ENCODE peak calls at places on chromosomes 5 and 9, in six cellular contexts. N is stomach, C is testis, I is adrenal gland, O is heart left ventricle, F is breast epithelium. B is an unnamed sample. For H3K27me3, the result is how much of the 10 kb centered on the place peaks cover.

GRCh38 chr9:78707481-78707977 is 410.6 kb downstream of the PSAT1 start:
- DNase-seq in O (no peak), N (no peak), F (no peak), I (no peak), C (no peak), B (no peak)

GRCh38 chr5:72152506-72152905 is 45.2 kb downstream of the MAP1B start:
- DNase-seq in F (no peak), C (no peak), O (no peak), N (no peak), I (no peak), B (no peak)

GRCh38 chr5:58114324-58114723 is 345.6 kb downstream of the PLK2 start:
- DNase-seq in C (no peak), N (no peak), F (no peak), I (no peak), O (no peak), B (no peak)

GRCh38 chr5:99807346-99807745 is 727.8 kb upstream of the FAM174A start:
- DNase-seq in O (no peak), F (no peak), C (no peak), N (no peak), I (no peak), B (no peak)

GRCh38 chr5:117494208-117494607 is 919.6 kb upstream of the SEMA6A start:
- DNase-seq in C (no peak), N (no peak), F (no peak), O (no peak), I (no peak), B (no peak)

GRCh38 chr5:59840200-59840601 is 53.3 kb downstream of the PDE4D start:
- DNase-seq in I (no peak), N (no peak), C (no peak), F (no peak), O (no peak), B (no peak)

GRCh38 chr9:91736311-91736710 is 213.7 kb downstream of the ROR2 start:
- DNase-seq in N (no peak), I (no peak), O (no peak), F (no peak), C (no peak), B (no peak)

GRCh38 chr9:7216004-7216821 is 458.4 kb downstream of the KDM4C start:
- DNase-seq in I (no peak), N (no peak), F (no peak), O (no peak), C (no peak), B (no peak)

GRCh38 chr9:93060746-93061259 is 2.3 kb downstream of the SUSD3 start:
- DNase-seq in I (no peak), N (peak), C (peak), O (no peak), F (no peak), B (peak)

GRCh38 chr5:124193371-124193789 is 553.1 kb downstream of the ZNF608 start:
- DNase-seq in O (no peak), C (no peak), I (peak), F (no peak), N (no peak), B (no peak)

GRCh38 chr5:148469446-148470062 is 85.8 kb downstream of the FBXO38 start:
- DNase-seq in C (no peak), O (peak), F (no peak), I (no peak), N (no peak), B (no peak)

GRCh38 chr5:126656397-126657007 is 55.8 kb downstream of the PHAX start:
- DNase-seq in I (peak), C (no peak), F (no peak), N (no peak), O (no peak), B (no peak)

GRCh38 chr5:89241186-89241585 is 358.2 kb upstream of the MEF2C start:
- DNase-seq in F (no peak), O (no peak), N (no peak), I (no peak), C (no peak), B (no peak)

GRCh38 chr9:7439355-7439978 is 360.1 kb downstream of the DMAC1 start:
- DNase-seq in N (no peak), O (no peak), F (no peak), C (no peak), I (no peak), B (no peak)

GRCh38 chr9:85586684-85587083 is 155.1 kb downstream of the AGTPBP1 start:
- DNase-seq in N (no peak), F (no peak), O (no peak), I (no peak), C (no peak), B (no peak)

GRCh38 chr5:73218552-73219171 is 45.7 kb downstream of the TMEM174 start:
- DNase-seq in C (no peak), N (no peak), O (no peak), I (no peak), F (no peak), B (no peak)

GRCh38 chr5:127112347-127112864 is 39.1 kb upstream of the C5orf63 start:
- DNase-seq in O (no peak), F (no peak), N (no peak), C (no peak), I (no peak), B (no peak)

GRCh38 chr5:105922574-105922973 is 1748.2 kb downstream of the EFNA5 start:
- DNase-seq in F (no peak), C (no peak), N (no peak), O (no peak), I (no peak), B (no peak)

GRCh38 chr9:78856144-78856543 is 559.2 kb downstream of the PSAT1 start:
- DNase-seq in O (no peak), F (no peak), N (no peak), C (no peak), I (no peak), B (no peak)

GRCh38 chr9:17588395-17588794 is 9.5 kb downstream of the SH3GL2 start:
- DNase-seq in I (no peak), N (no peak), O (no peak), C (no peak), F (no peak), B (no peak)

GRCh38 chr5:176810687-176811501 is 535 bp downstream of the UNC5A start:
- DNase-seq in N (no peak), F (no peak), O (no peak), C (no peak), I (no peak), B (no peak)

GRCh38 chr5:153159611-153160010 is 330.9 kb upstream of the GRIA1 start:
- DNase-seq in F (no peak), C (no peak), I (no peak), N (no peak), O (no peak), B (no peak)

GRCh38 chr5:132074772-132075718 is 1.5 kb downstream of the CSF2 start:
- DNase-seq in N (no peak), O (no peak), F (no peak), C (no peak), I (no peak), B (peak)

GRCh38 chr9:114397219-114397847 is 9.6 kb upstream of the AKNA start:
- DNase-seq in F (no peak), C (no peak), N (no peak), O (no peak), I (no peak), B (no peak)

GRCh38 chr5:168614661-168615060 is 35.5 kb upstream of the PANK3 start:
- DNase-seq in O (no peak), F (no peak), C (no peak), I (no peak), N (no peak), B (no peak)

GRCh38 chr5:90173299-90174030 is 236.1 kb downstream of the CETN3 start:
- DNase-seq in F (no peak), O (no peak), C (no peak), I (no peak), N (no peak), B (no peak)

GRCh38 chr5:144284931-144285330 is 114.3 kb downstream of the KCTD16 start:
- DNase-seq in F (no peak), I (no peak), O (no peak), N (no peak), C (no peak), B (no peak)

GRCh38 chr5:72071906-72072305 is 35.4 kb upstream of the MAP1B start:
- DNase-seq in N (no peak), C (no peak), O (no peak), I (no peak), F (no peak), B (no peak)

GRCh38 chr9:129145841-129146292 is 32.2 kb downstream of the IER5L start:
- DNase-seq in C (no peak), N (no peak), O (peak), I (no peak), F (no peak), B (no peak)

GRCh38 chr5:172104801-172105701 is 83.0 kb downstream of the STK10 start:
- DNase-seq in N (no peak), C (no peak), F (no peak), O (no peak), I (no peak), B (no peak)

GRCh38 chr9:101409079-101409477 is 10.4 kb downstream of the ZNF189 start:
- DNase-seq in I (no peak), N (no peak), C (no peak), O (no peak), F (no peak), B (no peak)

GRCh38 chr5:25119654-25120053 is 474.9 kb upstream of the CDH10 start:
- DNase-seq in I (no peak), F (no peak), C (no peak), O (no peak), N (no peak), B (no peak)

DNA sequence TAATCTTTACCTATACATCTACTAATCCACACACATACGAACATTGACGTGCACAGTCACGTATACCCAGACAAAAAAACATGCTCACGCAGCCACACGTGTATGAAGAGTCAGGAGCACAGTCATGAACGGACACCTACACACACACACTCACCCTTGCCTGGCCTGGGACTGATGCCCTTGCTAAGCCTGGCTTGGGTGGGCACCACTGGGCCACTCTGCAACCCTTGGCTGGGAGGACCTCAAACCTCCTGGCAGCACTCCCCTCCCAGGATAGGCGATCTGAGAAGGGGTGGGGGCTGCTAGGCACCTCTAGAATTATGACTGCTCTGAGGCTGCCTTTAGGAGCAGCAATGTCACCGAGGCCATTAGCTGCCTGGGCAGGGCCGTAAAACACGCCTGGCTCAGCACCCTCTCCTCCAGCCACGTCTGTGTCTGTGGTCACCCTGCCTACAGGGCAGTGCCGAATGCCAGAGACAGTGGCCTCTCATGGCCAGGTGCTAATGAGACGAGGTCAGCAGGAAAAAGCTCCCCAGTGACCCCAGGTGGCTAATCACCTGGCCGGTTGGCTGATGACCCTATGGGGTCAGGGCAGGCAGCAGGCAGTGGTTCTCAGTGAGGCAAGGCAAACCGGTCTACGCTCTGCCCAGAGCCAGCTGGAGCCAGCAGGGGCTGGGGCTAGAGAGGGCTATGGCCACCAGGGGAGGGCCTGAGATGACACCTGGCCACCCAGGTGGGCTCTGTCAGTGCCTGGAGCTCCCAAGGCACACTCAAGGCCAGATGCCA is 33.7 kb upstream of the MVB12B start:
- DNase-seq in C (no peak), O (no peak), I (no peak), F (no peak), N (no peak), B (no peak)
- H3K27me3 ChIP-seq in C (under half), O (under half), I (under half), F (under half), N (under half), B (under half)

GRCh38 chr5:135444881-135445280 is 2.3 kb downstream of the DCANP1 start:
- DNase-seq in N (no peak), O (no peak), F (no peak), I (no peak), C (no peak), B (no peak)

GRCh38 chr5:135444360-135444759 is 2.8 kb downstream of the DCANP1 start:
- DNase-seq in O (no peak), N (no peak), C (no peak), I (no peak), F (no peak), B (no peak)

GRCh38 chr5:135446615-135447014 is 533 bp downstream of the DCANP1 start:
- DNase-seq in F (no peak), N (no peak), I (no peak), O (no peak), C (no peak), B (no peak)

GRCh38 chr5:135446186-135446585 is 962 bp downstream of the DCANP1 start:
- DNase-seq in I (no peak), O (no peak), C (no peak), N (no peak), F (no peak), B (no peak)

DNA sequence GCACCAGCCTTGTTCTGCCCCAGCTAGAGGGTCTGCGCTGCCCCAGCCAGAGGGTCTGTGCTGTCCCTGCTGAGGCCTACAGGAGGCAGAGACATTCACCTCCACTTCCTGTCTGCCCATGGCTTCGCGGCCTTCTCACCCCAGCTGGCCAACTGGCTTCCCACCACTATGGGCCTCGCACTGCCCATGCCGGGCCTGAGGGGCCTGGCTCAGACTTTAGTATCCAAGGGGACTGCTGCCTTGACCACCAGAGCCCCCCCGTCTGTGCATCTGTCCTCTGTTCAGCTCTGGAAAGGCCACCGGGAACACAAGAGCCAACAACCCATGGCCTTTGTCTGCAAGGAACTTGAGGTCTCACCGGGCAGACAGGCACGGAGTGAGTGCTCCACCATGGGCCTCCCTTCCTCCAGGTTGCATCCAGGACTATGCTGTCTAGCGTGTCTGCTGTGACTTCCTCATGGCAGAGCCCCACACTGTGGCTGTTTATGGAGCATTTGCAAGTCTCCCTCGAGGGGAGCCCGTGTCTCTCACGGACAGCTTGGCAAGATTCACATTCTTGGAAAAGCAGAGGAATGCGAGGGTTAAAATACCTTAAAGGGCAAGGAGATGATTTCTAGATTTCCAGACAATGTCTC is 1.7 kb downstream of the DCANP1 start:
- DNase-seq in N (no peak), F (no peak), O (no peak), I (no peak), C (no peak), B (no peak)
- TF ChIP-seq POLR2A in N (no peak), F (no peak), O (no peak), I (no peak), C (no peak), B (no peak)

GRCh38 chr9:125409637-125410521 is 148.3 kb downstream of the GAPVD1 start:
- DNase-seq in C (peak), O (peak), F (no peak), I (no peak), N (no peak), B (peak)

GRCh38 chr9:125410522-125410894 is 148.9 kb downstream of the GAPVD1 start:
- DNase-seq in F (no peak), O (no peak), C (no peak), N (no peak), I (no peak), B (no peak)

GRCh38 chr9:125412166-125412565 is 150.5 kb downstream of the GAPVD1 start:
- DNase-seq in C (no peak), O (no peak), F (no peak), N (no peak), I (no peak), B (no peak)

GRCh38 chr9:125409217-125409636 is 147.6 kb downstream of the GAPVD1 start:
- DNase-seq in N (no peak), F (no peak), O (no peak), I (no peak), C (no peak), B (no peak)

DNA sequence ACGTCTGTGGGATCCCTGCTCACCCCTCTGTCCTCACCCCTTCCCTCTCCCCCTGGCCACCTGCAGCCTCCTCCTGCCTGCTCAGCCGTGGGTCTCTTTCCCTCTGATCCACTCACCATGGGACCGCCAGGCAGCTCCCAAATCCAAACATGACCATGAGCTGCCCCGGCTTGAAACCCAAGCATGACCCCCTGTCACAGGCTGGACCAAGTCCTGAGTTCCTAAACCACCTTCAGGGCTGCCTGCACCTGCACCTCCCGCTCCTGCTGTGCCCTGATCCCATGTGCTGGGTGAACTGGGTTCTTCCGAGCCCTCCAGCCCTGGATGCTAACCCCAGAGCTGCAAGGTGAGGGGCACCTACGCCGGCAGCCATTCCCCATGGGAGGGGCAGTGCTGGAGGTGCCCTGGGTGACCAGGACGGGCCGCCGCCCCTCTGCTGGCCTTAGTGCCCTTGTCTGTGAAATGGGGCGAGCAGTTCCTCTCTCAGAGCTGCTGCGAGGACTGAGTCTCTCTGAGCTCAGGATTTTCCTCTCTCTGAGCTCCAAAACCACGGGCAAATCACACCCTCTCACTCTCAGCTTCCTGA is 149.6 kb downstream of the GAPVD1 start:
- DNase-seq in C (no peak), O (no peak), N (no peak), I (no peak), F (no peak), B (no peak)
- H3K27me3 ChIP-seq in C (under half), O (under half), N (under half), I (under half), F (under half), B (under half)

DNA sequence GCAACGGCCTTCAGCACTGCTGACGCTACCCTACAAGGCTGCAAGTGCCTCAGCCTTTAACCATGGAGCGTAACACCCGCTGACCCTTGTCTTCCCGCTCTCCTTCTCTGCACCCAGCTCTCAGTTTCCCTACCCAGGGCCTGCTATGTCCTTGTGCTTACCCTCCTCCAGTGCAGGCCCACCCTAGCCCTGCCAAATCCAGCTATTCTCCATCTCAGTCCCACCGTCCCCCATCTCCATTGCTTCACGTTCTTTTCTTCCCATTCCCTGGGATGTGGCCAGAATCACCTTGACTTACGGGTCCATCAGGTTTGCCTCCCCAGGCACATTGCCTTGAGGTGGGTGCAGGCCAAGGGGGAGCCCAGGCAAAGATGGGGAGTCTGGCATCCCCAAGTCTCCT is 91.2 kb downstream of the PAX5 start:
- DNase-seq in O (no peak), F (no peak), C (no peak), I (no peak), N (no peak), B (no peak)
- TF ChIP-seq POLR2A in O (no peak), F (no peak), C (no peak), I (no peak), N (no peak), B (no peak)

GRCh38 chr5:4206127-4206526 is 610.5 kb downstream of the IRX1 start:
- DNase-seq in O (no peak), F (no peak), C (no peak), N (no peak), I (no peak), B (no peak)

GRCh38 chr5:4208996-4209395 is 613.4 kb downstream of the IRX1 start:
- DNase-seq in C (no peak), I (no peak), F (no peak), N (no peak), O (no peak), B (no peak)

GRCh38 chr5:4205408-4205807 is 609.8 kb downstream of the IRX1 start:
- DNase-seq in O (no peak), N (no peak), C (no peak), I (no peak), F (no peak), B (no peak)

GRCh38 chr5:4207456-4207855 is 611.8 kb downstream of the IRX1 start:
- DNase-seq in N (no peak), I (no peak), O (no peak), C (no peak), F (no peak), B (no peak)

DNA sequence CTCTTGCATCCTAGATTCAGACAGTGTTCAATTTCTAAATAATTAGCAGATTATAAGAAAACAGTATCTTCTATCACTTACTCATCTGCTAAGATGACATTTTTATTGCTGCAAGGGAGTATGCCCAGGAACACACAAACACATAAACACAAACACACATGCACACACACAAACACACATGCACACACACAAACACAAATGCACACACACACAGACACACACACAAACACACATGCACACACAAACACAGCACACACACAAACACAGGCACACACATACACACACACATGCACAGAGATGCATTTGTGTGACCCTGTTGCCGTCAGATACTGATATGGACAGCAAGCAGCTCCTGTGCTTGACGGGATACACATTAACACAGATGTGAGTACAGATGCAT is 612.9 kb downstream of the IRX1 start:
- DNase-seq in F (no peak), I (no peak), N (no peak), O (no peak), C (no peak), B (no peak)
- H3K27me3 ChIP-seq in F (under half), I (under half), N (under half), O (under half), C (under half), B (under half)

GRCh38 chr9:136482793-136483588 is at the start of gene SEC16A:
- DNase-seq in O (peak), C (peak), N (peak), I (peak), F (peak), B (peak)
- TF ChIP-seq POLR2A in O (peak), C (peak), N (peak), I (peak), F (peak), B (peak)

B was measured in thyroid gland.